ENCODE peak calls at places on chromosomes 3 and 15, in four cellular contexts. One of them, this sample, is unnamed.

GRCh38 chr3:165805834-165806561 is 31.2 kb downstream of the BCHE start:
- DNase-seq in left ventricle myocardium inferior: no peak
- DNase-seq in Caco-2: no peak
- DNase-seq in NCI-H460: peak
- DNase-seq in this sample: no peak

GRCh38 chr15:72758195-72758594 is 25.4 kb downstream of the ADPGK start:
- DNase-seq in left ventricle myocardium inferior: no peak
- DNase-seq in Caco-2: no peak
- DNase-seq in NCI-H460: no peak
- DNase-seq in this sample: no peak

GRCh38 chr3:194342861-194343560 is 8.1 kb downstream of the CPN2 start:
- DNase-seq in left ventricle myocardium inferior: no peak
- DNase-seq in Caco-2: no peak
- DNase-seq in NCI-H460: no peak
- DNase-seq in this sample: no peak

GRCh38 chr3:58098531-58098930 is 90.3 kb downstream of the FLNB start:
- DNase-seq in left ventricle myocardium inferior: no peak
- DNase-seq in Caco-2: no peak
- DNase-seq in NCI-H460: no peak
- DNase-seq in this sample: no peak

GRCh38 chr3:42658771-42659390 is 5.4 kb downstream of the ZBTB47 start:
- DNase-seq in left ventricle myocardium inferior: no peak
- DNase-seq in Caco-2: no peak
- DNase-seq in NCI-H460: no peak
- DNase-seq in this sample: no peak

GRCh38 chr15:62071711-62072308 is 5.0 kb downstream of the C2CD4A start:
- DNase-seq in left ventricle myocardium inferior: no peak
- DNase-seq in Caco-2: peak
- DNase-seq in NCI-H460: no peak
- DNase-seq in this sample: no peak

GRCh38 chr3:16512435-16513140 is 911 bp downstream of the RFTN1 start:
- DNase-seq in left ventricle myocardium inferior: peak
- DNase-seq in Caco-2: no peak
- DNase-seq in NCI-H460: no peak
- DNase-seq in this sample: no peak

GRCh38 chr15:39851505-39852082 is 68.5 kb downstream of the GPR176 start:
- DNase-seq in left ventricle myocardium inferior: no peak
- DNase-seq in Caco-2: no peak
- DNase-seq in NCI-H460: no peak
- DNase-seq in this sample: no peak

GRCh38 chr15:100029868-100030479 is 296.7 kb upstream of the LYSMD4 start:
- DNase-seq in left ventricle myocardium inferior: no peak
- DNase-seq in Caco-2: no peak
- DNase-seq in NCI-H460: no peak
- DNase-seq in this sample: no peak

GRCh38 chr15:65926899-65927298 is 57.6 kb downstream of the RAB11A start:
- DNase-seq in left ventricle myocardium inferior: no peak
- DNase-seq in Caco-2: no peak
- DNase-seq in NCI-H460: no peak
- DNase-seq in this sample: no peak

GRCh38 chr3:162729686-162730085 is 1233.1 kb downstream of the OTOL1 start:
- DNase-seq in left ventricle myocardium inferior: no peak
- DNase-seq in Caco-2: no peak
- DNase-seq in NCI-H460: peak
- DNase-seq in this sample: no peak

GRCh38 chr15:26102988-26103387 is 239.9 kb upstream of the ATP10A start:
- DNase-seq in left ventricle myocardium inferior: no peak
- DNase-seq in Caco-2: no peak
- DNase-seq in NCI-H460: no peak
- DNase-seq in this sample: no peak

GRCh38 chr15:70429323-70429722 is 331.6 kb upstream of the TLE3 start:
- DNase-seq in left ventricle myocardium inferior: no peak
- DNase-seq in Caco-2: no peak
- DNase-seq in NCI-H460: no peak
- DNase-seq in this sample: no peak

GRCh38 chr15:84633311-84634227 is 20.5 kb downstream of the WDR73 start:
- DNase-seq in left ventricle myocardium inferior: peak
- DNase-seq in Caco-2: peak
- DNase-seq in NCI-H460: peak
- DNase-seq in this sample: peak

GRCh38 chr3:127396473-127396872 is 108.6 kb upstream of the PRR20G start:
- DNase-seq in left ventricle myocardium inferior: no peak
- DNase-seq in Caco-2: no peak
- DNase-seq in NCI-H460: no peak
- DNase-seq in this sample: no peak

GRCh38 chr3:45509038-45509767 is 85.3 kb upstream of the LIMD1 start:
- DNase-seq in left ventricle myocardium inferior: no peak
- DNase-seq in Caco-2: no peak
- DNase-seq in NCI-H460: no peak
- DNase-seq in this sample: peak

GRCh38 chr3:181635141-181635540 is 76.6 kb upstream of the SOX2 start:
- DNase-seq in left ventricle myocardium inferior: no peak
- DNase-seq in Caco-2: no peak
- DNase-seq in NCI-H460: no peak
- DNase-seq in this sample: no peak

GRCh38 chr3:39937874-39938273 is 128.5 kb downstream of the MYRIP start:
- DNase-seq in left ventricle myocardium inferior: no peak
- DNase-seq in Caco-2: no peak
- DNase-seq in NCI-H460: no peak
- DNase-seq in this sample: no peak

GRCh38 chr3:123683755-123684154 is 98.9 kb upstream of the HACD2 start:
- DNase-seq in left ventricle myocardium inferior: no peak
- DNase-seq in Caco-2: no peak
- DNase-seq in NCI-H460: no peak
- DNase-seq in this sample: no peak

GRCh38 chr3:132595036-132595435 is 2.0 kb upstream of the ACKR4 start:
- DNase-seq in left ventricle myocardium inferior: no peak
- DNase-seq in Caco-2: no peak
- DNase-seq in NCI-H460: no peak
- DNase-seq in this sample: no peak

GRCh38 chr3:9153763-9154601 is 95.5 kb downstream of the SRGAP3 start:
- DNase-seq in left ventricle myocardium inferior: peak
- DNase-seq in Caco-2: no peak
- DNase-seq in NCI-H460: no peak
- DNase-seq in this sample: no peak

GRCh38 chr15:92158426-92158825 is 235.3 kb upstream of the ST8SIA2 start:
- DNase-seq in left ventricle myocardium inferior: no peak
- DNase-seq in Caco-2: peak
- DNase-seq in NCI-H460: no peak
- DNase-seq in this sample: no peak

GRCh38 chr15:36040173-36040572 is 494.2 kb upstream of the DPH6 start:
- DNase-seq in left ventricle myocardium inferior: no peak
- DNase-seq in Caco-2: no peak
- DNase-seq in NCI-H460: no peak
- DNase-seq in this sample: no peak

GRCh38 chr3:64612916-64613526 is 74.8 kb downstream of the ADAMTS9 start:
- DNase-seq in left ventricle myocardium inferior: no peak
- DNase-seq in Caco-2: peak
- DNase-seq in NCI-H460: no peak
- DNase-seq in this sample: no peak

GRCh38 chr3:65251375-65251774 is 563.6 kb upstream of the ADAMTS9 start:
- DNase-seq in left ventricle myocardium inferior: no peak
- DNase-seq in Caco-2: no peak
- DNase-seq in NCI-H460: no peak
- DNase-seq in this sample: no peak

GRCh38 chr3:123847209-123847608 is 36.9 kb downstream of the MYLK start:
- DNase-seq in left ventricle myocardium inferior: no peak
- DNase-seq in Caco-2: no peak
- DNase-seq in NCI-H460: no peak
- DNase-seq in this sample: no peak

GRCh38 chr15:32840481-32841245 is 122.9 kb downstream of the GREM1 start:
- DNase-seq in left ventricle myocardium inferior: no peak
- DNase-seq in Caco-2: no peak
- DNase-seq in NCI-H460: no peak
- DNase-seq in this sample: no peak

GRCh38 chr15:29749365-29750086 is 72.7 kb downstream of the TJP1 start:
- DNase-seq in left ventricle myocardium inferior: no peak
- DNase-seq in Caco-2: peak
- DNase-seq in NCI-H460: no peak
- DNase-seq in this sample: no peak

GRCh38 chr3:193928354-193929209 is 207.4 kb upstream of the HES1 start:
- DNase-seq in left ventricle myocardium inferior: no peak
- DNase-seq in Caco-2: no peak
- DNase-seq in NCI-H460: no peak
- DNase-seq in this sample: no peak

GRCh38 chr15:67013696-67014095 is 51.7 kb upstream of the SMAD3 start:
- DNase-seq in left ventricle myocardium inferior: peak
- DNase-seq in Caco-2: no peak
- DNase-seq in NCI-H460: no peak
- DNase-seq in this sample: peak

GRCh38 chr3:149356630-149357029 is 20.8 kb downstream of the TM4SF1 start:
- DNase-seq in left ventricle myocardium inferior: no peak
- DNase-seq in Caco-2: no peak
- DNase-seq in NCI-H460: no peak
- DNase-seq in this sample: no peak

GRCh38 chr3:35296533-35296932 is 342.8 kb upstream of the ARPP21 start:
- DNase-seq in left ventricle myocardium inferior: no peak
- DNase-seq in Caco-2: no peak
- DNase-seq in NCI-H460: no peak
- DNase-seq in this sample: no peak

GRCh38 chr3:16378920-16379319 is 113.9 kb downstream of the OXNAD1 start:
- DNase-seq in left ventricle myocardium inferior: no peak
- DNase-seq in Caco-2: no peak
- DNase-seq in NCI-H460: no peak
- DNase-seq in this sample: no peak

GRCh38 chr3:20324664-20325478 is 138.9 kb upstream of the SGO1 start:
- DNase-seq in left ventricle myocardium inferior: no peak
- DNase-seq in Caco-2: no peak
- DNase-seq in NCI-H460: no peak
- DNase-seq in this sample: no peak

GRCh38 chr15:64731012-64731806 is 44.2 kb downstream of the RBPMS2 start:
- DNase-seq in left ventricle myocardium inferior: peak
- DNase-seq in Caco-2: peak
- DNase-seq in NCI-H460: peak
- DNase-seq in this sample: peak

GRCh38 chr15:89662893-89663673 is 7.8 kb upstream of the KIF7 start:
- DNase-seq in left ventricle myocardium inferior: peak
- DNase-seq in Caco-2: no peak
- DNase-seq in NCI-H460: no peak
- DNase-seq in this sample: peak

GRCh38 chr3:182717216-182717615 is 76.1 kb upstream of the ATP11B start:
- DNase-seq in left ventricle myocardium inferior: no peak
- DNase-seq in Caco-2: no peak
- DNase-seq in NCI-H460: no peak
- DNase-seq in this sample: no peak

GRCh38 chr15:77642793-77643430 is 10.2 kb upstream of the LINGO1 start:
- DNase-seq in left ventricle myocardium inferior: no peak
- DNase-seq in Caco-2: no peak
- DNase-seq in NCI-H460: no peak
- DNase-seq in this sample: no peak

This sample was measured in dermis microvascular lymphatic vessel endothelial cell.